ENCODE peak calls at places on chromosome 13, in five cellular contexts. A, C, O, X and W are unnamed samples.

GRCh38 chr13:77262198-77262597 is 64.7 kb downstream of the MYCBP2 start:
- DNase-seq in A (no peak), C (no peak), O (no peak), X (no peak), W (no peak)

GRCh38 chr13:80680786-80681366 is 339.9 kb upstream of the SPRY2 start:
- DNase-seq in A (no peak), C (no peak), O (no peak), X (no peak), W (no peak)

GRCh38 chr13:76711515-76712182 is 174.6 kb downstream of the KCTD12 start:
- DNase-seq in A (no peak), C (no peak), O (peak; percentile 31), X (peak; percentile 88), W (no peak)

GRCh38 chr13:109897988-109898623 is 111.7 kb upstream of the IRS2 start:
- DNase-seq in A (no peak), C (no peak), O (no peak), X (no peak), W (no peak)

GRCh38 chr13:114135731-114136171 is 3.3 kb upstream of the RASA3 start:
- DNase-seq in A (no peak), C (no peak), O (no peak), X (no peak), W (no peak)

GRCh38 chr13:103671547-103671946 is 605.3 kb upstream of the SLC10A2 start:
- DNase-seq in A (no peak), C (no peak), O (no peak), X (no peak), W (no peak)

GRCh38 chr13:107373551-107373950 is 805.6 kb upstream of the ARGLU1 start:
- DNase-seq in A (no peak), C (no peak), O (peak; percentile 20), X (peak; percentile 80), W (no peak)

GRCh38 chr13:111972261-111972780 is 94.6 kb upstream of the SOX1 start:
- DNase-seq in A (no peak), C (no peak), O (no peak), X (no peak), W (no peak)

GRCh38 chr13:76610819-76611415 is 275.3 kb downstream of the KCTD12 start:
- DNase-seq in A (no peak), C (no peak), O (no peak), X (no peak), W (no peak)

GRCh38 chr13:108629988-108630387 is 577 bp downstream of the MYO16 start:
- DNase-seq in A (no peak), C (no peak), O (no peak), X (no peak), W (no peak)

GRCh38 chr13:93226065-93226622 is 463 bp upstream of the GPC6 start:
- DNase-seq in A (no peak), C (no peak), O (no peak), X (no peak), W (no peak)

GRCh38 chr13:71721117-71721516 is 145.9 kb downstream of the DACH1 start:
- DNase-seq in A (no peak), C (no peak), O (no peak), X (no peak), W (no peak)

GRCh38 chr13:22499919-22500318 is 680.9 kb upstream of the SGCG start:
- DNase-seq in A (no peak), C (no peak), O (no peak), X (peak; percentile 41), W (no peak)

GRCh38 chr13:32284927-32285632 is 30.1 kb downstream of the ZAR1L start:
- DNase-seq in A (no peak), C (no peak), O (peak; percentile 3), X (peak; percentile 74), W (no peak)

GRCh38 chr13:20160346-20161274 is at the start of gene GJA3:
- DNase-seq in A (no peak), C (peak; percentile 57), O (no peak), X (no peak), W (peak; percentile 68)

GRCh38 chr13:78030351-78030750 is 111.7 kb upstream of the EDNRB start:
- DNase-seq in A (no peak), C (no peak), O (no peak), X (no peak), W (no peak)

GRCh38 chr13:23599083-23599925 is 29.1 kb downstream of the TNFRSF19 start:
- DNase-seq in A (no peak), C (no peak), O (no peak), X (no peak), W (no peak)

GRCh38 chr13:102214956-102215355 is 186.9 kb downstream of the FGF14 start:
- DNase-seq in A (no peak), C (no peak), O (no peak), X (no peak), W (no peak)

GRCh38 chr13:26695891-26696311 is 64.7 kb downstream of the GPR12 start:
- DNase-seq in A (peak; percentile 73), C (no peak), O (no peak), X (no peak), W (no peak)

GRCh38 chr13:113918981-113919646 is 54.8 kb downstream of the C13orf46 start:
- DNase-seq in A (no peak), C (no peak), O (no peak), X (no peak), W (no peak)

GRCh38 chr13:71378992-71379905 is 487.8 kb downstream of the DACH1 start:
- DNase-seq in A (no peak), C (no peak), O (no peak), X (peak; percentile 22), W (no peak)

GRCh38 chr13:81487151-81487550 is 1146.2 kb upstream of the SPRY2 start:
- DNase-seq in A (no peak), C (no peak), O (peak; percentile 0), X (peak; percentile 0), W (peak; percentile 4)

GRCh38 chr13:30065181-30065580 is 214.8 kb upstream of the UBL3 start:
- DNase-seq in A (no peak), C (no peak), O (no peak), X (no peak), W (no peak)

GRCh38 chr13:71864981-71865857 is 1.8 kb downstream of the DACH1 start:
- DNase-seq in A (peak; percentile 86), C (peak; percentile 1), O (no peak), X (no peak), W (peak; percentile 7)

GRCh38 chr13:99967884-99968520 is 3.6 kb downstream of the ZIC5 start:
- DNase-seq in A (peak; percentile 77), C (no peak), O (no peak), X (no peak), W (no peak)

GRCh38 chr13:31110169-31110568 is 51.5 kb downstream of the HSPH1 start:
- DNase-seq in A (no peak), C (no peak), O (no peak), X (no peak), W (no peak)

GRCh38 chr13:22594041-22594440 is 586.7 kb upstream of the SGCG start:
- DNase-seq in A (no peak), C (no peak), O (no peak), X (no peak), W (no peak)

GRCh38 chr13:25886438-25887214 is 165.2 kb downstream of the SHISA2 start:
- DNase-seq in A (no peak), C (no peak), O (peak; percentile 33), X (peak; percentile 65), W (peak; percentile 51)

GRCh38 chr13:72062566-72062965 is 195.6 kb upstream of the DACH1 start:
- DNase-seq in A (no peak), C (no peak), O (no peak), X (no peak), W (no peak)

GRCh38 chr13:50846861-50847475 is 3.5 kb upstream of the DLEU7 start:
- DNase-seq in A (no peak), C (no peak), O (no peak), X (no peak), W (no peak)

GRCh38 chr13:105655046-105655445 is 880.4 kb downstream of the EFNB2 start:
- DNase-seq in A (no peak), C (no peak), O (no peak), X (peak; percentile 76), W (no peak)

GRCh38 chr13:98866882-98867281 is 111.0 kb downstream of the DOCK9 start:
- DNase-seq in A (no peak), C (no peak), O (no peak), X (no peak), W (no peak)

GRCh38 chr13:26601669-26602068 is 44.2 kb downstream of the WASF3 start:
- DNase-seq in A (no peak), C (no peak), O (peak; percentile 36), X (no peak), W (peak; percentile 18)

GRCh38 chr13:99215466-99215865 is 14.8 kb downstream of the UBAC2 start:
- DNase-seq in A (no peak), C (peak; percentile 54), O (no peak), X (no peak), W (peak; percentile 82)

GRCh38 chr13:60220072-60220471 is 56.3 kb upstream of the DIAPH3 start:
- DNase-seq in A (no peak), C (no peak), O (no peak), X (no peak), W (no peak)

GRCh38 chr13:100954430-100955361 is 280.1 kb upstream of the TMTC4 start:
- DNase-seq in A (no peak), C (no peak), O (no peak), X (no peak), W (no peak)

GRCh38 chr13:49560270-49561063 is 24.9 kb downstream of the RCBTB1 start:
- DNase-seq in A (no peak), C (no peak), O (no peak), X (peak; percentile 19), W (peak; percentile 17)